ENCODE peak calls at places on chromosome 16, in four cellular contexts. H, C, S and A are unnamed samples.

GRCh38 chr16:19984136-19984535 is 89.6 kb downstream of the GPR139 start:
- DNase-seq in S (no peak), C (no peak), H (no peak), A (no peak)

GRCh38 chr16:76343761-76344160 is 66.6 kb downstream of the CNTNAP4 start:
- DNase-seq in S (no peak), H (no peak), C (no peak), A (no peak)

GRCh38 chr16:11857161-11857560 is 5.8 kb upstream of the RSL1D1 start:
- DNase-seq in S (no peak), H (no peak), C (peak; percentile 24), A (no peak)

GRCh38 chr16:25108054-25108453 is 3.5 kb upstream of the LCMT1 start:
- DNase-seq in H (no peak), C (peak; percentile 29), S (no peak), A (peak; percentile 82)

GRCh38 chr16:11627822-11628457 is 40.3 kb upstream of the SNN start:
- DNase-seq in C (peak; percentile 82), S (no peak), H (no peak), A (no peak)

GRCh38 chr16:53098526-53099317 is 43.9 kb downstream of the CHD9 start:
- DNase-seq in S (peak; percentile 60), H (no peak), C (peak; percentile 59), A (peak; percentile 93)

GRCh38 chr16:66832661-66833305 is 2.0 kb upstream of the NAE1 start:
- DNase-seq in S (no peak), C (peak; percentile 29), H (no peak), A (no peak)

GRCh38 chr16:1183235-1183907 is 30.5 kb downstream of the CACNA1H start:
- DNase-seq in C (no peak), H (no peak), S (no peak), A (no peak)

GRCh38 chr16:89395150-89396142 is 94.9 kb downstream of the ANKRD11 start:
- DNase-seq in H (no peak), S (peak; percentile 78), C (peak; percentile 95), A (no peak)

DNA sequence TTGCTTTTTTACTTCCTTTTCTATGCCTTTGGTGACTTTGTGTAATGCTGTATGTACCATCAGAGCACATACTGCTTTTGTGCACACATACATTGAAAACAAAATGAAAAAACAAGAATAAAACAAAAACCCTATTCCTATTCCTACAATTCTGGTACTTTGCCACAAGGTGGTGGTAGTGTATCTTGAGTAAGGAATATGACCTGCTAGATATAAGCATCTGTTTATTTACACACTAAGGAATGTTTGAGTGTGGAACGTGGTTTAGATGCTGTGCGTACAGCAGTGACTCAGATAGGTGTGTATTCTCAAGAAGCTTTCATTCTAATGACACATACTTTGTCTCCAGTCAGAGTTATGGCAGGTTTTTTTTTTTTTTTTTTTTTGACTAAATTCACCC is 606.2 kb downstream of the WWOX start:
- DNase-seq in S (no peak), H (no peak), C (peak; percentile 61), A (no peak)
- TF ChIP-seq CTCF in S (no peak), H (peak; percentile 61), C (peak; percentile 54), A (peak; percentile 47)

DNA sequence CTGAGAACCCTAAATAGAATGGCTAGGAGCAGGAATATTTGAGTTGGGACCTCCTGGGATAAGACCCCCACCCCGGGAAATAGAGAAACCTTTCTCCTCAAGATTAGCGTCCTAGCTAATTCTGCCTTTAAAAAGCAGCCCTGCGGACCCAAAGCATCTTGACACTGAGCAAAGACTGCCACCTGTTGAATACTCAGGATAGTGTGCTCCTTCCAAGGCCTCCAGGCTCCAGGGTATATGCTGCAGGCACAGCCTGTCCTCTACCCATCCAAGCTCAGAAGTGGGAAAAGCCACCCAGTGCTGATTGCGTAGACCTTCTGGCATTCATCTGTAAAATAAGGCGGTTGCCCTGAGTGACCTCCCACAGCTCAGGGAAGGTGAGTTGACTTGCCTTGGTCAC is 456.2 kb upstream of the DYNLRB2 start:
- DNase-seq in S (no peak), C (peak; percentile 26), H (peak; percentile 24), A (no peak)
- TF ChIP-seq CTCF in S (peak; percentile 14), C (peak; percentile 42), H (peak; percentile 24), A (peak; percentile 37)

GRCh38 chr16:81537721-81538561 is 93.3 kb downstream of the CMIP start:
- DNase-seq in S (no peak), H (no peak), C (no peak), A (peak; percentile 64)
- TF ChIP-seq CTCF in S (no peak), H (no peak), C (no peak), A (no peak)

GRCh38 chr16:87380875-87381274 is 2.7 kb downstream of the FBXO31 start:
- DNase-seq in H (no peak), C (no peak), S (no peak), A (no peak)

GRCh38 chr16:87380403-87380802 is 3.2 kb downstream of the FBXO31 start:
- DNase-seq in S (no peak), H (no peak), C (no peak), A (no peak)

GRCh38 chr16:87382023-87382785 is 1.4 kb downstream of the FBXO31 start:
- DNase-seq in S (no peak), C (no peak), H (no peak), A (no peak)

GRCh38 chr16:87384162-87384999 is 805 bp upstream of the FBXO31 start:
- DNase-seq in S (peak; percentile 80), H (peak; percentile 40), C (no peak), A (peak; percentile 92)

DNA sequence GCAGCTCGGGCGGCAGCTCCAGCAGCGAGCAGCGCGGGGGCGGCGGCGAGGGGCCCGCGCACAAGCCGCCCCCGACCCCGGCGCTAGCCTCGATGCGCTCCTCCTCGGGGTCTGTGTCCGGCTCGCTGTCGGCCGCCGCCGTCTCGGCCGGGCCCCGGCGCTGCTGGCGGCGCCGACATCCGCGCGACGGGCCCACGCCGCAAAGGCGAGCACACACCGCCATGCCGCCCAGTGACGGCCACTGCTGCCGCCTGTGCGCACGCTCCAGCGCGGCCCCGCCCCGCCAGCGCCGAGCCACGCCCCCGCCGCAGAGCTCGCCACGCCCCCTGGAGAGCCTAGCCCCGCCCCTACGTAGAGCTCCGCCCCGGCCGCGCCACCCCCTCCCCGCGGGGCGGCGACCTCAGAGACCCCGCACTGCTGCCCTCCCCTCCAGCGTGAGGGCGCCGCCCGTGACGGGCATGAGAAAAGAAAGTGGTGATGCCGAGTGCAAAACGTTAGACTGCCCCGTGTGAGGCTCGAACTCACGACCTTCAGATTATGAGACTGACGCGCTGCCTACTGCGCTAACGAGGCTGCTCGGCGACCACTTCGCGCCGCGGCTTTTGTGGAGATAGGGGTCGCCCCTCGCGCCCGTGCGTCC is at the start of gene FBXO31:
- DNase-seq in H (peak; percentile 88), S (peak; percentile 98), C (peak; percentile 64), A (peak; percentile 97)
- TF ChIP-seq CTCF in H (no peak), S (no peak), C (no peak), A (no peak)